ENCODE peak calls at places on chromosomes 5 and 9, in six cellular contexts. C is IMR-90, P is NCI-H774, K is upper lobe of left lung, R is cardiac muscle cell, E is LoVo. W is an unnamed sample.
A peak's percentile ranks its signal among the peaks of the same experiment; 100 is the strongest.

GRCh38 chr5:125160787-125161502 is 414.5 kb upstream of the ZNF608 start:
- DNase-seq in C (peak; percentile 7), P (no peak), K (peak; percentile 47), R (peak; percentile 76), E (no peak), W (no peak)

GRCh38 chr5:93250431-93250830 is 330.6 kb downstream of the NR2F1-AS1 start:
- DNase-seq in C (no peak), P (no peak), K (no peak), R (no peak), E (no peak), W (no peak)

GRCh38 chr9:76835571-76836283 is 70.2 kb downstream of the PRUNE2 start:
- DNase-seq in C (peak; percentile 87), P (peak; percentile 44), K (no peak), R (no peak), E (no peak), W (no peak)

GRCh38 chr5:149760700-149761187 is 30.6 kb downstream of the PPARGC1B start:
- DNase-seq in C (no peak), P (no peak), K (no peak), R (no peak), E (no peak), W (no peak)

GRCh38 chr9:100561256-100561655 is 16.6 kb upstream of the CAVIN4 start:
- DNase-seq in C (peak; percentile 55), P (no peak), K (no peak), R (no peak), E (no peak), W (no peak)

GRCh38 chr9:105881654-105882349 is 187.5 kb downstream of the TMEM38B start:
- DNase-seq in C (peak; percentile 53), P (peak; percentile 53), K (peak; percentile 42), R (peak; percentile 84), E (peak; percentile 80), W (peak; percentile 61)

GRCh38 chr5:84383296-84383815 is 1.3 kb downstream of the EDIL3 start:
- DNase-seq in C (no peak), P (no peak), K (no peak), R (no peak), E (no peak), W (no peak)

GRCh38 chr9:113345165-113345564 is 4.2 kb upstream of the BSPRY start:
- DNase-seq in C (no peak), P (no peak), K (no peak), R (no peak), E (no peak), W (no peak)

GRCh38 chr5:111415053-111415452 is 97.3 kb downstream of the STARD4 start:
- DNase-seq in C (no peak), P (no peak), K (no peak), R (no peak), E (no peak), W (no peak)

GRCh38 chr5:169970911-169971436 is 9.3 kb downstream of the INSYN2B start:
- DNase-seq in C (peak; percentile 82), P (no peak), K (peak; percentile 25), R (no peak), E (peak; percentile 27), W (no peak)

GRCh38 chr5:19866088-19866446 is 121.9 kb downstream of the CDH18 start:
- DNase-seq in C (no peak), P (no peak), K (no peak), R (no peak), E (no peak), W (no peak)

GRCh38 chr9:108093773-108094675 is 604.5 kb upstream of the KLF4 start:
- DNase-seq in C (no peak), P (no peak), K (no peak), R (no peak), E (peak; percentile 93), W (peak; percentile 97)

GRCh38 chr9:107486674-107487520 is 2.7 kb downstream of the KLF4 start:
- DNase-seq in C (no peak), P (no peak), K (no peak), R (no peak), E (no peak), W (no peak)

W was measured in erythroblast.